ENCODE peak calls at places on chromosomes 11 and 22, in seven cellular contexts. One of them, this sample, is unnamed.

GRCh38 chr11:102147031-102147430 is 36.8 kb downstream of the YAP1 start:
- DNase-seq in IMR-90: peak
- DNase-seq in prostate gland: no peak
- DNase-seq in body of pancreas: no peak
- DNase-seq in H1: no peak
- DNase-seq in gastrocnemius medialis: no peak
- DNase-seq in sigmoid colon: no peak
- DNase-seq in this sample: no peak

GRCh38 chr11:124758355-124759267 is 3.5 kb downstream of the ESAM start:
- DNase-seq in IMR-90: peak
- DNase-seq in prostate gland: peak
- DNase-seq in body of pancreas: peak
- DNase-seq in H1: peak
- DNase-seq in gastrocnemius medialis: peak
- DNase-seq in sigmoid colon: peak
- DNase-seq in this sample: peak

GRCh38 chr11:129992161-129992944 is 10.3 kb downstream of the PRDM10 start:
- DNase-seq in IMR-90: peak
- DNase-seq in prostate gland: peak
- DNase-seq in body of pancreas: peak
- DNase-seq in H1: no peak
- DNase-seq in gastrocnemius medialis: peak
- DNase-seq in sigmoid colon: no peak
- DNase-seq in this sample: peak

GRCh38 chr22:30301995-30302809 is 12.9 kb upstream of the CASTOR1 start:
- DNase-seq in IMR-90: peak
- DNase-seq in prostate gland: no peak
- DNase-seq in body of pancreas: no peak
- DNase-seq in H1: no peak
- DNase-seq in gastrocnemius medialis: peak
- DNase-seq in sigmoid colon: peak
- DNase-seq in this sample: no peak

GRCh38 chr11:64581057-64581523 is 9.9 kb upstream of the SLC22A12 start:
- DNase-seq in IMR-90: no peak
- DNase-seq in prostate gland: no peak
- DNase-seq in body of pancreas: no peak
- DNase-seq in H1: no peak
- DNase-seq in gastrocnemius medialis: no peak
- DNase-seq in sigmoid colon: peak
- DNase-seq in this sample: no peak

GRCh38 chr11:113001709-113002108 is 40.5 kb downstream of the NCAM1 start:
- DNase-seq in IMR-90: no peak
- DNase-seq in prostate gland: no peak
- DNase-seq in body of pancreas: no peak
- DNase-seq in H1: no peak
- DNase-seq in gastrocnemius medialis: no peak
- DNase-seq in sigmoid colon: no peak
- DNase-seq in this sample: peak

GRCh38 chr22:33073989-33074391 is 15.8 kb upstream of the SYN3 start:
- DNase-seq in IMR-90: no peak
- DNase-seq in prostate gland: no peak
- DNase-seq in body of pancreas: no peak
- DNase-seq in H1: no peak
- DNase-seq in gastrocnemius medialis: no peak
- DNase-seq in sigmoid colon: no peak
- DNase-seq in this sample: no peak

GRCh38 chr11:128532016-128532570 is 55.3 kb downstream of the ETS1 start:
- DNase-seq in IMR-90: no peak
- DNase-seq in prostate gland: no peak
- DNase-seq in body of pancreas: peak
- DNase-seq in H1: no peak
- DNase-seq in gastrocnemius medialis: no peak
- DNase-seq in sigmoid colon: no peak
- DNase-seq in this sample: no peak

GRCh38 chr11:2742201-2742600 is 42.4 kb upstream of the KCNQ1OT1 start:
- DNase-seq in IMR-90: no peak
- DNase-seq in prostate gland: no peak
- DNase-seq in body of pancreas: no peak
- DNase-seq in H1: no peak
- DNase-seq in gastrocnemius medialis: no peak
- DNase-seq in sigmoid colon: peak
- DNase-seq in this sample: no peak

GRCh38 chr11:73113426-73113825 is 28.7 kb downstream of the FCHSD2 start:
- DNase-seq in IMR-90: no peak
- DNase-seq in prostate gland: no peak
- DNase-seq in body of pancreas: no peak
- DNase-seq in H1: no peak
- DNase-seq in gastrocnemius medialis: no peak
- DNase-seq in sigmoid colon: no peak
- DNase-seq in this sample: no peak

GRCh38 chr11:116964269-116964668 is 126.8 kb upstream of the APOA1 start:
- DNase-seq in IMR-90: peak
- DNase-seq in prostate gland: no peak
- DNase-seq in body of pancreas: no peak
- DNase-seq in H1: no peak
- DNase-seq in gastrocnemius medialis: no peak
- DNase-seq in sigmoid colon: no peak
- DNase-seq in this sample: no peak

GRCh38 chr11:9527481-9528140 is 45.9 kb upstream of the WEE1 start:
- DNase-seq in IMR-90: peak
- DNase-seq in prostate gland: peak
- DNase-seq in body of pancreas: no peak
- DNase-seq in H1: no peak
- DNase-seq in gastrocnemius medialis: no peak
- DNase-seq in sigmoid colon: peak
- DNase-seq in this sample: peak

GRCh38 chr11:96127596-96127959 is 203.7 kb upstream of the MTMR2 start:
- DNase-seq in IMR-90: no peak
- DNase-seq in prostate gland: no peak
- DNase-seq in body of pancreas: no peak
- DNase-seq in H1: no peak
- DNase-seq in gastrocnemius medialis: no peak
- DNase-seq in sigmoid colon: no peak
- DNase-seq in this sample: no peak

GRCh38 chr22:17205432-17205831 is 13.8 kb downstream of the ADA2 start:
- DNase-seq in IMR-90: no peak
- DNase-seq in prostate gland: no peak
- DNase-seq in body of pancreas: no peak
- DNase-seq in H1: no peak
- DNase-seq in gastrocnemius medialis: no peak
- DNase-seq in sigmoid colon: no peak
- DNase-seq in this sample: no peak

GRCh38 chr11:73152086-73152853 is 10.2 kb upstream of the FCHSD2 start:
- DNase-seq in IMR-90: no peak
- DNase-seq in prostate gland: no peak
- DNase-seq in body of pancreas: no peak
- DNase-seq in H1: no peak
- DNase-seq in gastrocnemius medialis: no peak
- DNase-seq in sigmoid colon: peak
- DNase-seq in this sample: no peak

GRCh38 chr22:29727248-29727551 is 7.4 kb downstream of the CABP7 start:
- DNase-seq in IMR-90: peak
- DNase-seq in prostate gland: no peak
- DNase-seq in body of pancreas: peak
- DNase-seq in H1: no peak
- DNase-seq in gastrocnemius medialis: peak
- DNase-seq in sigmoid colon: no peak
- DNase-seq in this sample: peak

DNA sequence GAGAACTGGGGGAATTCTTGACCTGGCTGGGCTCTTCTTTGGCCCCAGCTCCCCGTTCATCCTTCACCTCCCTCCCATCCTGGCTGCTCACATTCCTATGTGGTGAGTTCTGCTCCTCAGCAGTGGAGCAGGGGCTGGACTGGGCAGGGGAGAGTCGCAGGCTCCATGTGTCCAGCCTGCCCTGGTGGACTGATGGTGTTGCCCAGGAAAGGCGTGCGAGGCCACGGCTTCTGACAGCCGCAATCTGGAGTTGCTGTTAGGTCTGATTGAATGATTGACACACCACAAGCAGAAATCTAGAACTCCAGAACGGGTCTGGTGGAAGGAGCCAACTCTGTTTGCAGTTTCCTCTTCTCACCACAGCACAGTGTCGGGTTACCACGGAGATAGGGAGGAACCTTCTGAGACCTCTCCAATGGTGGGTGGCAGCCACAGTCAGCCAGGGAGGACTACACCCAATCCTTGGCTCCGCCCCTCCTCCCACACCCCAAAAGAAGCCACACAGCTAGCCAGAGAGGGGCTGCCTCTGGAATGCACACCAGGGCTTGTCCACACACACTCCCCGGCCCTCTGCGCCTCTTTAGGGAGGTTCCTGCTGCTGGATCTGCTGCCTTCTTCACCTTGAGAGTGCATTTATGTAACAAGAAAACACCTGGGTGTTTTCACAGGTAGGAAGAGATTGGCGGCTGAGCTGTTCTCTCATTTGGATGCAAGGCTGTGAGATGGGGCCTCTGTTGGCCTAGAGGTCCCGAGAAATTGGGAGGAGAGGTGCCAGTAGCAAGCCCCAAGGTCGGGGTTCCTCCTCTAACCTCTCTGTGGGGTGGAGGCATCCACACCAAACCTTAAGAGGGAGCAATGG is 56.4 kb upstream of the CD44 start:
- DNase-seq in IMR-90: peak
- DNase-seq in prostate gland: no peak
- DNase-seq in body of pancreas: peak
- DNase-seq in H1: no peak
- DNase-seq in gastrocnemius medialis: peak
- DNase-seq in sigmoid colon: peak
- DNase-seq in this sample: peak
- TF ChIP-seq POLR2A in IMR-90: peak
- TF ChIP-seq POLR2A in prostate gland: no peak
- TF ChIP-seq POLR2A in body of pancreas: peak
- TF ChIP-seq POLR2A in H1: no peak
- TF ChIP-seq POLR2A in gastrocnemius medialis: no peak
- TF ChIP-seq POLR2A in sigmoid colon: no peak
- TF ChIP-seq POLR2A in this sample: no peak

GRCh38 chr11:37280194-37280593 is 682.2 kb upstream of the RAG2 start:
- DNase-seq in IMR-90: no peak
- DNase-seq in prostate gland: no peak
- DNase-seq in body of pancreas: no peak
- DNase-seq in H1: no peak
- DNase-seq in gastrocnemius medialis: no peak
- DNase-seq in sigmoid colon: no peak
- DNase-seq in this sample: no peak
- H3K27ac ChIP-seq in IMR-90: no peak
- H3K27ac ChIP-seq in prostate gland: no peak
- H3K27ac ChIP-seq in body of pancreas: no peak
- H3K27ac ChIP-seq in H1: no peak
- H3K27ac ChIP-seq in gastrocnemius medialis: no peak
- H3K27ac ChIP-seq in sigmoid colon: no peak
- H3K27ac ChIP-seq in this sample: no peak

GRCh38 chr22:36208934-36209333 is 7.3 kb upstream of the APOL4 start:
- DNase-seq in IMR-90: no peak
- DNase-seq in prostate gland: no peak
- DNase-seq in body of pancreas: no peak
- DNase-seq in H1: no peak
- DNase-seq in gastrocnemius medialis: no peak
- DNase-seq in sigmoid colon: no peak
- DNase-seq in this sample: no peak

GRCh38 chr22:36206255-36206654 is 4.6 kb upstream of the APOL4 start:
- DNase-seq in IMR-90: no peak
- DNase-seq in prostate gland: no peak
- DNase-seq in body of pancreas: no peak
- DNase-seq in H1: no peak
- DNase-seq in gastrocnemius medialis: no peak
- DNase-seq in sigmoid colon: no peak
- DNase-seq in this sample: no peak

GRCh38 chr22:36211237-36211881 is 9.8 kb upstream of the APOL4 start:
- DNase-seq in IMR-90: peak
- DNase-seq in prostate gland: no peak
- DNase-seq in body of pancreas: no peak
- DNase-seq in H1: no peak
- DNase-seq in gastrocnemius medialis: no peak
- DNase-seq in sigmoid colon: no peak
- DNase-seq in this sample: no peak

GRCh38 chr22:36204641-36205032 is 3.0 kb upstream of the APOL4 start:
- DNase-seq in IMR-90: no peak
- DNase-seq in prostate gland: no peak
- DNase-seq in body of pancreas: no peak
- DNase-seq in H1: no peak
- DNase-seq in gastrocnemius medialis: no peak
- DNase-seq in sigmoid colon: no peak
- DNase-seq in this sample: no peak

DNA sequence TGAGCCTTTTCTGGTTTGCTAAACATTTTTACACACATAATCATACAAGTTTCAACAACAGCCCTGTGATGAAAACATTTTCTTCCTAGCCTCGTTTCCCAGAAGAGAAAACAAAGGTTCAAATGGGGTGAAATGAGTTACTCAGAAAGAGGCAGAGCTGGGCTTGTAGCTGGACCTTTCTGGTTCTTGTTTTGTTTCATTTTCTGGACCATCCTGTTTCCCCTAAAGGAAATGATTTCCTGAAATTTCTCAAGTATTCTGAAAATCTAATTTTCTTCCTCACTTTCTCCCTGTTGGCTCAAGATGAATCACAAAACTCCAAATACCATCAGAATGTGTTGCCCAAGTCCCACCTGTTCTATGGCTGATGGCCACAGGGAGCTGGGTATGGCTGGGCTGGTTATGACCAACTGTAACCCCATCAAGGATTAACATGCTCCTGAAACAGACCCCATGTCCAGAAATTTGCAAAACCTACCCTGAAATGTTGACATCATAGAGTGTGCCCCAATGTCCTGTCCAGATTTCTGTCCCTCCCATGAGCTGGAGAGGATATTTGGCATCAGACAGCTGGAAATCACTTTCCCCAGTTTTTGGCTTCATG is 6.7 kb upstream of the APOL4 start:
- DNase-seq in IMR-90: no peak
- DNase-seq in prostate gland: no peak
- DNase-seq in body of pancreas: no peak
- DNase-seq in H1: no peak
- DNase-seq in gastrocnemius medialis: no peak
- DNase-seq in sigmoid colon: no peak
- DNase-seq in this sample: no peak
- TF ChIP-seq POLR2A in IMR-90: no peak
- TF ChIP-seq POLR2A in prostate gland: no peak
- TF ChIP-seq POLR2A in body of pancreas: no peak
- TF ChIP-seq POLR2A in H1: no peak
- TF ChIP-seq POLR2A in gastrocnemius medialis: no peak
- TF ChIP-seq POLR2A in sigmoid colon: no peak
- TF ChIP-seq POLR2A in this sample: no peak

DNA sequence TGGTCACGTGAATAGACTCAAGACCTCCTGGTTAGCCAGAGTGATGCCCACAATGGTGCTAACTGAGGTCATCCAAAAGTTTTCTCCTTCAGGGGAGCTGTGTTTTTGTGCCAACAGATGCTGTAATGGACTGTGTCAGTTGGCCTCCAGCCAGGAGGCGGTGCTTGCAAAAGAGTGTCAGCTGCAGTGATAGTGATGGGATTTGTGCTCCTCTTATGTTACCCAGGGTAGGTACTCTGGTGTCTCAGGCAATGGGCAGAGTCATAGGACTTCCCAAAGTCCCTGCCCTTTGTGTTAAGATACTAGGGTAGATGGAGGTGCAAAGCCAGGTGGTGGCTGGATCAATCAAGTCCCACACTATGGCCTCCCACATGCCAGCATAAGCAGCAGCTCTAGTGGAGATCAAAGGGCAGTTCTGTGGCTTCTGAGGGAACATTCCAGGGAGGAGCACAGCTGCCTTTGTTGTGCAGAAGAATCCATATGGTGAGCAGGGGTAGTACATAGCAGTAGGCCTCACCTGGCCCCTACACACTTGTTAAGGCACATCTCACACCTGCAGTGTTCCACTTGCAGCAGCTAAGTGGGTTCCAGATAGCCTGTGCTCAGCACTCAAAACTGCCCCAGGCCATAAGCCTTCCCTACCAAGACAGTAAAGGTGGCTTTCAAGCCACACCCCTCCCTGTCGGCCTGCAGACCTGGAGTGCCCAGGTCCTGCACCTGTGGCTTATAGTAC is 9.4 kb upstream of the FANCF start:
- DNase-seq in IMR-90: peak
- DNase-seq in prostate gland: no peak
- DNase-seq in body of pancreas: peak
- DNase-seq in H1: no peak
- DNase-seq in gastrocnemius medialis: no peak
- DNase-seq in sigmoid colon: no peak
- DNase-seq in this sample: no peak
- H3K27ac ChIP-seq in IMR-90: no peak
- H3K27ac ChIP-seq in prostate gland: no peak
- H3K27ac ChIP-seq in body of pancreas: no peak
- H3K27ac ChIP-seq in H1: no peak
- H3K27ac ChIP-seq in gastrocnemius medialis: no peak
- H3K27ac ChIP-seq in sigmoid colon: no peak
- H3K27ac ChIP-seq in this sample: no peak

This sample was measured in uterus.